ENCODE peak calls at places on chromosomes 11 and 22, in four cellular contexts. S is fibroblast of lung, L is astrocyte of the spinal cord, N is nucleus accumbens. P is an unnamed sample.

GRCh38 chr11:112459001-112459400 is 198.3 kb upstream of the PLET1 start:
- DNase-seq in S (peak), L (no peak), N (no peak), P (no peak)

GRCh38 chr11:71566081-71566620 is 788 bp downstream of the KRTAP5-10 start:
- DNase-seq in S (no peak), L (no peak), N (no peak), P (no peak)

GRCh38 chr11:95128602-95129001 is 39.0 kb downstream of the ENDOD1 start:
- DNase-seq in S (no peak), L (no peak), N (no peak), P (no peak)

GRCh38 chr11:74278103-74278502 is 33.3 kb downstream of the P4HA3 start:
- DNase-seq in S (no peak), L (no peak), N (no peak), P (no peak)

GRCh38 chr11:69234740-69235710 is 58.9 kb upstream of the MYEOV start:
- DNase-seq in S (no peak), L (no peak), N (no peak), P (peak)

GRCh38 chr11:73201249-73201648 is 16.8 kb upstream of the P2RY2 start:
- DNase-seq in S (peak), L (no peak), N (no peak), P (no peak)

GRCh38 chr11:6611092-6612007 is 666 bp downstream of the TAF10 start:
- DNase-seq in S (peak), L (peak), N (no peak), P (no peak)

GRCh38 chr11:12187399-12187798 is 77.0 kb downstream of the MICAL2 start:
- DNase-seq in S (no peak), L (peak), N (no peak), P (no peak)

GRCh38 chr22:39900306-39901227 is at the start of gene GRAP2:
- DNase-seq in S (no peak), L (no peak), N (no peak), P (no peak)

GRCh38 chr11:60785136-60785535 is at the start of gene MS4A10:
- DNase-seq in S (no peak), L (no peak), N (no peak), P (no peak)

GRCh38 chr11:21556936-21557335 is 635.9 kb upstream of the ANO5 start:
- DNase-seq in S (no peak), L (no peak), N (no peak), P (no peak)

GRCh38 chr11:115421338-115422012 is 82.7 kb downstream of the CADM1 start:
- DNase-seq in S (no peak), L (no peak), N (no peak), P (no peak)

GRCh38 chr11:8832571-8833260 is 78.3 kb upstream of the AKIP1 start:
- DNase-seq in S (peak), L (peak), N (no peak), P (no peak)

GRCh38 chr11:77182542-77183420 is 54.7 kb downstream of the MYO7A start:
- DNase-seq in S (no peak), L (no peak), N (no peak), P (no peak)

GRCh38 chr11:37657645-37658044 is 1059.6 kb upstream of the RAG2 start:
- DNase-seq in S (peak), L (peak), N (no peak), P (no peak)

GRCh38 chr11:12130180-12130980 is 20.0 kb downstream of the MICAL2 start:
- DNase-seq in S (no peak), L (no peak), N (no peak), P (peak)

GRCh38 chr22:26499188-26499703 is 13.0 kb downstream of the TFIP11 start:
- DNase-seq in S (no peak), L (no peak), N (no peak), P (no peak)

GRCh38 chr22:35842954-35843353 is 125.3 kb downstream of the APOL5 start:
- DNase-seq in S (peak), L (peak), N (no peak), P (no peak)

GRCh38 chr11:1757861-1758610 is 5.7 kb downstream of the CTSD start:
- DNase-seq in S (no peak), L (no peak), N (no peak), P (peak)

GRCh38 chr11:3123316-3123715 is 41.8 kb downstream of the OSBPL5 start:
- DNase-seq in S (peak), L (no peak), N (no peak), P (peak)

GRCh38 chr11:86303257-86303656 is 1.2 kb downstream of the HIKESHI start:
- DNase-seq in S (no peak), L (no peak), N (no peak), P (no peak)

GRCh38 chr11:108895579-108896480 is 231.0 kb downstream of the DDX10 start:
- DNase-seq in S (peak), L (peak), N (no peak), P (no peak)

GRCh38 chr11:579830-580601 is 3.7 kb downstream of the PHRF1 start:
- DNase-seq in S (no peak), L (peak), N (no peak), P (no peak)

GRCh38 chr11:124108158-124108557 is 7.1 kb upstream of the VWA5A start:
- DNase-seq in S (peak), L (peak), N (no peak), P (no peak)

GRCh38 chr11:9947231-9947864 is 283.5 kb downstream of the SWAP70 start:
- DNase-seq in S (no peak), L (no peak), N (no peak), P (no peak)

GRCh38 chr11:88183233-88183632 is 8.0 kb upstream of the RAB38 start:
- DNase-seq in S (no peak), L (no peak), N (no peak), P (no peak)

P was measured in cardiac septum.